ENCODE peak calls at places on chromosomes 12 and 14, in four cellular contexts. V is HepG2, Y is K562, W is Panc1. A is an unnamed sample.

GRCh38 chr12:11653215-11653753 is 3.8 kb downstream of the ETV6 start:
- DNase-seq in V (no peak), Y (peak), W (no peak), A (no peak)

GRCh38 chr14:103194256-103195045 is 71.2 kb downstream of the TNFAIP2 start:
- DNase-seq in V (peak), Y (no peak), W (no peak), A (no peak)

GRCh38 chr12:59650594-59651229 is 54.9 kb downstream of the SLC16A7 start:
- DNase-seq in V (no peak), Y (no peak), W (no peak), A (no peak)

GRCh38 chr12:109702126-109702841 is 11.3 kb upstream of the FAM222A start:
- DNase-seq in V (no peak), Y (no peak), W (no peak), A (no peak)

GRCh38 chr12:116650062-116650461 is 87.8 kb downstream of the SPRING1 start:
- DNase-seq in V (no peak), Y (no peak), W (no peak), A (no peak)

GRCh38 chr12:93199831-93200236 is 177.9 kb upstream of the NUDT4 start:
- DNase-seq in V (no peak), Y (peak), W (no peak), A (no peak)

GRCh38 chr14:89284368-89285058 is 132.5 kb downstream of the FOXN3 start:
- DNase-seq in V (no peak), Y (no peak), W (no peak), A (no peak)

GRCh38 chr14:54322241-54322640 is 74.6 kb upstream of the CDKN3 start:
- DNase-seq in V (no peak), Y (no peak), W (no peak), A (no peak)

GRCh38 chr12:113575386-113575785 is 103.7 kb upstream of the LHX5 start:
- DNase-seq in V (no peak), Y (no peak), W (no peak), A (no peak)

GRCh38 chr14:23061995-23062394 is 4.7 kb upstream of the CDH24 start:
- DNase-seq in V (peak), Y (no peak), W (peak), A (peak)

GRCh38 chr12:54431911-54432814 is 13.1 kb upstream of the ITGA5 start:
- DNase-seq in V (no peak), Y (peak), W (no peak), A (no peak)

GRCh38 chr14:95875831-95876768 is 532 bp upstream of the TUNAR start:
- DNase-seq in V (no peak), Y (no peak), W (no peak), A (no peak)

DNA sequence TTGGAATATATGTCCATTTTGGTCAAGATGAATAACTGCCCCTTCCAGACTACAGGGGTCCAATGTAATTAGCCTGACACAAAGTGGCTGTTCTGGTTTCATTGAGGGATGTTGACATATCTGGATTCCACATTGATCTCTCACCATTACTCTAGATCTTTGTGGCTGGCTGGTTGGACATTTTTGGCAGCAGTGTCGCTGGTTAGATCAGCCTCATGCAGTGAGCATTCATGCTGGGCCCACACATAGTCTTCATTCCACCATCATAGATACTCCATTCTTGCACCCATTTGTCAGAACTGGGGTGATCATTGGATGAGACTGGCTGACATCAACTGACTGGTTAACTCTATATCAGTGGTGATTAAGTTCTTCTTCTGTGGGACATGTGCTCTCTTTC is 74.4 kb downstream of the MGST1 start:
- DNase-seq in V (no peak), Y (no peak), W (no peak), A (no peak)
- TF ChIP-seq TCF7L2 in V (no peak), Y (no peak), W (no peak), A (no peak)

GRCh38 chr12:106840217-106840616 is 65.7 kb downstream of the RIC8B start:
- DNase-seq in V (peak), Y (peak), W (no peak), A (no peak)
- TF ChIP-seq TCF7L2 in V (no peak), Y (no peak), W (no peak), A (no peak)

DNA sequence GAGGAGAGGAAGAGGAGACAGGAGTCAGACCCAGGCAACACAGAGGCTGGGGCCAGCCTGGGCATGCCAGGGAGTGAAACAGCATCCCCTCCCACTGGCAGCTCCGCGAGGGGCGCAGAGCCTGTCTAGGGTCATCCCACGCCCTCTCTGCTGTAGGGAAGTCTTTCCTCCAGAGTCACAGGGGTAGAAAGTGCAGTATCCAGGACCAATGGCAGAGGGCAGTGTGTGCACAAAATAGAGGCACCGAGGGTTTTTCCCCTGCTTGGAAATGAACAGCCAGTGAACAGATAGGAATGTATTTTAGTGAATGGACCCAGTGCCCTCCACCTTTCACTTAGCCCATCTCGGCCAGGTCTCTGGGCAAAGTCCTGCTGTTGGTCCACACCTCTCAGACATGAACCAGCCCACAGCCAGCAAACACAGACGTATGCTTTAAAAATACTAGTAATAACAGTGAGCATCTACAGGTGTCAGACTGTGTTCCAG is 9.4 kb upstream of the KRT74 start:
- DNase-seq in V (peak), Y (peak), W (peak), A (peak)
- TF ChIP-seq TCF7L2 in V (no peak), Y (no peak), W (no peak), A (no peak)

DNA sequence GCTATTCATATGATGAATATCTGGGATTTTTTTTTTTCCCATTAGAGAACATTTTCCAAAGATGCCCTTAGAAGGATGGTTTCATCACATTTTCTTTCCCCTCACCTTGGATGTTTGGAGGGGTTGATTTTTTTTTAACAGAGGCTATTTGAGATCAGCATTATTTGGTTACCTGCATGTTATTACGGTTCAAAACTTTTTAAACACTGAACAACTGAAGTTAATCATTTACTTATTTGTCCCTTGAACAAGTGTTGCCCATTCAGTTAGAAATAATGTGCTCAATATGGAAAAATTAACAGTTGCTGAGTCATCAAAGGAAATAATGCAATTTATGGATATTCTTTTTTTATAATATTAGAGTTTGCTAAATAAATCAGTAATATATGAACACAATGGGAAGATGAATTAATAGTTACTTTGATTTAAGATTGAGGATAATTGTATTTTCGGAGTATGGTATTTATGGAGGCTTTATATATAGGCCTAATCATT is 26.7 kb downstream of the CNTN1 start:
- DNase-seq in V (no peak), Y (no peak), W (no peak), A (no peak)
- TF ChIP-seq TCF7L2 in V (no peak), Y (no peak), W (no peak), A (no peak)